ENCODE peak calls at places on chromosomes 13 and 19, in six cellular contexts. W, Z, B, Q, C and T are unnamed samples.

GRCh38 chr19:10142701-10143375 is 23.1 kb upstream of the EIF3G start:
- DNase-seq in Q (no peak), C (no peak), W (no peak), Z (no peak), B (no peak), T (no peak)

GRCh38 chr13:40026741-40027140 is 371.3 kb downstream of the COG6 start:
- DNase-seq in W (no peak), B (no peak), C (no peak), Q (no peak), Z (no peak), T (no peak)

GRCh38 chr13:27037571-27037970 is 134.0 kb downstream of the USP12 start:
- DNase-seq in Z (no peak), W (no peak), Q (no peak), B (no peak), C (no peak), T (no peak)

GRCh38 chr19:18558202-18558555 is 509 bp downstream of the KXD1 start:
- DNase-seq in C (no peak), Q (no peak), Z (no peak), B (no peak), W (no peak), T (no peak)

GRCh38 chr19:29653398-29653797 is 11.9 kb upstream of the PLEKHF1 start:
- DNase-seq in B (no peak), Z (no peak), C (no peak), W (no peak), Q (no peak), T (no peak)

GRCh38 chr19:17319473-17320238 is 10.3 kb downstream of the DDA1 start:
- DNase-seq in B (peak), Z (no peak), Q (no peak), C (no peak), W (no peak), T (no peak)

GRCh38 chr13:40933508-40933907 is 85.6 kb downstream of the ELF1 start:
- DNase-seq in Q (no peak), B (no peak), Z (no peak), C (no peak), W (no peak), T (no peak)

GRCh38 chr19:44643605-44644390 is at the start of gene PVR:
- DNase-seq in C (peak), W (peak), B (peak), Z (peak), Q (peak), T (peak)

GRCh38 chr19:51002542-51003311 is 1.3 kb upstream of the KLK8 start:
- DNase-seq in Q (no peak), Z (peak), W (no peak), B (no peak), C (no peak), T (peak)

GRCh38 chr13:41178040-41178439 is 16.3 kb downstream of the KBTBD7 start:
- DNase-seq in Z (no peak), W (no peak), Q (no peak), B (no peak), C (peak), T (no peak)

GRCh38 chr13:57624565-57625435 is 6.7 kb upstream of the PCDH17 start:
- DNase-seq in W (peak), C (peak), Z (no peak), B (no peak), Q (no peak), T (peak)

GRCh38 chr13:41631296-41631965 is 174.1 kb downstream of the RGCC start:
- DNase-seq in B (no peak), W (no peak), Z (no peak), C (peak), Q (no peak), T (no peak)

GRCh38 chr13:33869005-33869404 is 51.1 kb downstream of the RFC3 start:
- DNase-seq in Q (no peak), C (no peak), B (no peak), Z (no peak), W (no peak), T (no peak)

GRCh38 chr19:10858204-10858828 is 10.1 kb downstream of the C19orf38 start:
- DNase-seq in B (no peak), C (no peak), Z (no peak), W (no peak), Q (peak), T (no peak)

GRCh38 chr19:6580313-6580712 is 10.6 kb downstream of the CD70 start:
- DNase-seq in Z (peak), W (no peak), Q (no peak), B (no peak), C (peak), T (peak)

GRCh38 chr19:2167896-2168618 is 4.3 kb downstream of the DOT1L start:
- DNase-seq in C (peak), W (no peak), B (no peak), Z (no peak), Q (peak), T (no peak)

GRCh38 chr19:33810821-33811220 is 14.2 kb downstream of the KCTD15 start:
- DNase-seq in B (no peak), C (no peak), Q (no peak), W (no peak), Z (no peak), T (no peak)

GRCh38 chr19:33805840-33806433 is 9.3 kb downstream of the KCTD15 start:
- DNase-seq in Q (no peak), W (no peak), Z (no peak), C (no peak), B (no peak), T (no peak)

GRCh38 chr19:33806434-33806881 is 9.8 kb downstream of the KCTD15 start:
- DNase-seq in C (no peak), B (peak), W (no peak), Q (no peak), Z (no peak), T (no peak)

GRCh38 chr19:33809960-33810359 is 13.3 kb downstream of the KCTD15 start:
- DNase-seq in C (peak), W (no peak), Z (no peak), B (no peak), Q (no peak), T (no peak)

GRCh38 chr19:33808399-33808798 is 11.7 kb downstream of the KCTD15 start:
- DNase-seq in C (no peak), Z (no peak), Q (no peak), W (no peak), B (no peak), T (no peak)
- H3K27ac ChIP-seq in C (no peak), Z (no peak), Q (no peak), W (no peak), B (no peak), T (peak)

DNA sequence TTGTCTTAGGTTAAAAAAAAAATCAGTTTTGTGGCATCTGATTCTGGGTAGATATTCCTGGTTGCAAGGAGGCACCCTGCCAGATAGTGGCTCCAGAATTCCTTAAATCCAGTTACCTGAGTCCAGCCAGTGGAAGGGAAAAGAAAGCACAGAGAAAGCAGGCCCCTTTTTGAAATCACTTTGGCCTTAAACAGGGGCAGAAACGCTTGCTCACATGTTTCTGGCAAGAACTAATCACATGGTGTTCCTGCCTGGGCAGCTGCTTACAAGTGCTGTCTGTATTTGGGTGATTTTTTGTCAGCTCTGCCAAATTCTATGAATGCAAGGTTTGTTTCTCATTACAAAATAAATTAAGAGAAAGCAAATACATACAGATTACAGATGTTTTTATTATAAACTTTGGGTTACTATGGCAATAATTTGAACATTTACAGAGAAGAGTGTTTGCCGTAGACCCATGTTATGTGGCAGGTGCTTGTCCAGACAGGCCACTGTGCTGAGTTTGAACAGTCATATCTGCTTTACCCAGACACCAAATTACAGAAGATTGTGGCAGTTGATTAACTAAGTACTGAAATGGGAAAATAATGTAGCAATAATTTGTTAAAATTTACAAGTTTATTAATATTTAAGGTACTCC is 1237.8 kb downstream of the SLITRK5 start:
- DNase-seq in W (no peak), Q (no peak), C (no peak), B (no peak), Z (no peak), T (no peak)
- TF ChIP-seq CTCF in W (no peak), Q (no peak), C (no peak), B (no peak), Z (no peak), T (no peak)

DNA sequence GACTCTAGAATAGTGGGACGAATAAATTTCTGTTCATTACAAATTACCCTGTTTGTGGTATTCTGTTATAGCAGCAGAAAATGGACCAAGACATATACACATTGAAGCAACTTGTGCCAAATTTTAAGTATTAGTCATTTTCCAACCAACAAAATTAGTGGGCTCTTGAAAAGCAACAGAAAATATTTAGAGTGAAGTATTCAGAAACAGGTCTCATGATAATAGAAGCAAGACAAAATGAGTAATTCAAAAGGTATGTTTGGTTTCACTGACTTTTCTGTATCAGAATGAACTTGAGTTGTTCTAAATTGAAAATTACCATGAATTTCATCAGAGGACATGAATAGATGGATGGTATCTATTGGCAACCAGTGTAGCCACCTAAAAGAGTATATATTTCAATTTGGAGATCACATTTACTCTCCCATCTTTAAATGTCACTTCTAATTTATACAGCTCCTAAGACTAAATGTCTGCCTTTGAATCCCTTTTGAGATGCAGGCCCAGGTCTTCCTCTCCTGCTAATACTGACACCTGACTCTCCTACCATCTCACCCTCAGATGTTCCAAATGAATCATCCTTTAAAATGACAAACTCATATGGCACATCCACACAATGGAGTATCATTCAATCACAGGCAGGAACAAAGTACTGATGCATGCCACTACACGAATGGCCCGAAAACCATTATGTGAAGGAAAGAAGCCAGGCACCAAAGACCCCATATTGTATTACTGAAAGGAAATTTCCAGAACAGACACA is 40.7 kb upstream of the DOCK9 start:
- DNase-seq in Q (no peak), Z (no peak), C (peak), B (no peak), W (no peak), T (no peak)
- H3K27ac ChIP-seq in Q (no peak), Z (no peak), C (no peak), B (no peak), W (peak), T (no peak)

DNA sequence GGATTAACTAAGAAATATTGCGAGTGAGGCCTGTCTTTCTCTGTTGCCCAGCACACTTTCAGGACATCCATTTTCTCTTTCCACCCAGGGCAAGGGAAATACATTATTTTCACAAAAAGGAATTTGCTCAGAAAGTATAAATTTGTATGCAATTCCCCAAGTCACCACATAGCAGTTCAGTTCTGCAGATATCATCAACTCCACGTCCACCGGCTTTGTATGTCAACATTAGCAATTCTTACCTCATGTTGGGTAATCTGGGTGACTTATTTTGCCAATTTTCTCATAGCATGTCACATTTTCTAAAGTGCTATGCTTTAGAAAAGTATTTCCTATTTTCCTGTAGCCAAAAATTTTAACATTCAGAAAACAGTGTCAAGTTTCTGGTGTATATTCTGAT is 501.8 kb downstream of the EFNB2 start:
- DNase-seq in Q (no peak), C (peak), W (peak), B (no peak), Z (peak), T (peak)
- TF ChIP-seq CTCF in Q (no peak), C (peak), W (peak), B (no peak), Z (no peak), T (no peak)

GRCh38 chr13:106377341-106377740 is 158.1 kb downstream of the EFNB2 start:
- DNase-seq in C (no peak), Z (no peak), B (no peak), Q (no peak), W (no peak), T (no peak)

GRCh38 chr13:106378263-106378662 is 157.2 kb downstream of the EFNB2 start:
- DNase-seq in B (no peak), Z (no peak), W (no peak), C (no peak), Q (no peak), T (no peak)

GRCh38 chr13:106374631-106375030 is 160.8 kb downstream of the EFNB2 start:
- DNase-seq in B (no peak), W (no peak), C (no peak), Z (no peak), Q (no peak), T (no peak)

GRCh38 chr13:106375085-106375484 is 160.4 kb downstream of the EFNB2 start:
- DNase-seq in C (no peak), W (no peak), B (no peak), Q (no peak), Z (no peak), T (no peak)

DNA sequence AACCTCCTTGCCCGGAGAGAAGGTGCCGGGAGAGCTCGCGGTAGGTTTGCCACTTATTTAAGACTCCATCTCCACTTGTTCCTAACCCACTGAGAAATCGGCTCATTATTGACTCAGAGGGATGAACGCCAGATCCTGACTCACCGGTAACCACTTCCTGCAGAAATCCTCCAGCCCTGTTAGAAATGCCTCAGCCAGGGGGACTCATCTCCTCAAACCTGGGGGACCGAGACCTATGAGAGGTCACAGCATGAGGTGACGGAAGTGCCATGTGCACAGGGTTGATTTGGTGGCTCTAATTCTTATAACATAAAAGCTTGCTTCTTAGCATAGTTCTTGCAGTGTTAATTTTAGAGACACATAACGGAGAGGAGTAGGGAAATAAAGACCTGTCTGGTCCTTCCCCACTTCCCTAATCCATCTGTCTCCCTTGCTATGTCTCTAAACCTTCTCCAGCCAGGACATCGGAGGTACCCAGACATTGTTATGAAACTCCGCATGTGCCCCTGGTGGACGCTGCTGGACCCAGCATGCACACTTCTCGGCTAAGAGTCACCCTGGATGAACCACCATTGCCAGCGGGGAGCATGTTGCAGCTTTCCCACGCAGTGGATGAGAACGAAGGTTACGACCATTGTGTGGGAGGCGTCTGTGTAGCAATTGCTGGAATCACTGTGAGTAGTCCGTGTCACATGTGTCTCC is 158.9 kb downstream of the EFNB2 start:
- DNase-seq in Q (no peak), C (peak), W (peak), Z (peak), B (no peak), T (peak)
- H3K27ac ChIP-seq in Q (no peak), C (peak), W (peak), Z (peak), B (no peak), T (peak)

GRCh38 chr13:96792188-96792587 is 202.1 kb downstream of the OXGR1 start:
- DNase-seq in W (no peak), Z (no peak), B (no peak), C (no peak), Q (no peak), T (no peak)

GRCh38 chr13:96792736-96793444 is 201.4 kb downstream of the OXGR1 start:
- DNase-seq in Q (no peak), Z (no peak), W (no peak), C (no peak), B (no peak), T (no peak)

GRCh38 chr13:96796234-96796633 is 198.0 kb downstream of the OXGR1 start:
- DNase-seq in Z (no peak), B (no peak), C (no peak), Q (no peak), W (no peak), T (no peak)
- TF ChIP-seq CTCF in Z (no peak), B (no peak), C (no peak), Q (no peak), W (peak), T (no peak)

GRCh38 chr13:45833242-45833641 is 18.3 kb downstream of the SIAH3 start:
- DNase-seq in Q (no peak), B (no peak), W (no peak), C (no peak), Z (no peak), T (no peak)
- H3K27ac ChIP-seq in Q (no peak), B (no peak), W (no peak), C (no peak), Z (no peak), T (peak)

DNA sequence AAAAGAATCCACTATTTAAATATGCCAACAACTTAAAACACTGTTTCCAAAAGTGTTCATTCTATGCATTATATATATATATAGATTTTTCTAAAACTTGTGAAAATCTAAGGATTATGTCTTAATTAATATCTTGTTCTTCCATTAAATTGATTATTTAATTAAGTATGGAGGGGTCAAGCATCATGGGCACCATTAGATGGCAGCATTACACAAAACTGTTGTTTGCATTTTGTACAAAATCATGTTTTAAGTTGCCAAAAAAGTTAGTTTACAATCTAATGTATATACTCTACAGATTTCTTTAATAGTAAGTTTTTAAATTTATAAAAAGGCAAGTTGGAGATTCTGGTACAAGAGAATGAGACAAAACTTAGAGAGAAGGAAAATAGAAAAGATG is 213.2 kb upstream of the EDNRB start:
- DNase-seq in Q (no peak), Z (no peak), B (no peak), C (peak), W (no peak), T (no peak)
- TF ChIP-seq CTCF in Q (no peak), Z (peak), B (no peak), C (peak), W (peak), T (peak)

GRCh38 chr13:109779074-109779473 is 7.3 kb downstream of the IRS2 start:
- DNase-seq in W (no peak), C (no peak), Z (no peak), Q (no peak), B (no peak), T (no peak)
- H3K27ac ChIP-seq in W (no peak), C (no peak), Z (peak), Q (no peak), B (no peak), T (no peak)

GRCh38 chr19:39415111-39416046 is 2.9 kb downstream of the PLEKHG2 start:
- DNase-seq in W (no peak), Q (no peak), C (no peak), B (no peak), Z (no peak), T (no peak)
- TF ChIP-seq CTCF in W (peak), Q (no peak), C (peak), B (no peak), Z (no peak), T (no peak)